ENCODE peak calls at places on chromosomes 16 and 17, in eight cellular contexts. One of them, this sample, is unnamed.

GRCh38 chr17:59711936-59712335 is 4.5 kb downstream of the VMP1 start:
- DNase-seq in SHP77: no peak
- DNase-seq in stimulated activated CD8-positive, alpha-beta memory T cell treated with anti-CD3 and anti-CD28 coated beads, Interleukin-4, amount 100 ng/mL, for 24 hours: no peak
- DNase-seq in CD8-positive, alpha-beta T cell: no peak
- DNase-seq in activated T-helper 1 cell treated with Interleukin-2 at 50 U/mL for 16 hours: no peak
- DNase-seq in kidney: no peak
- DNase-seq in heart right ventricle: no peak
- DNase-seq in GF-D8: no peak
- DNase-seq in this sample: no peak

GRCh38 chr16:2827481-2827790 is 2.7 kb upstream of the ZG16B start:
- DNase-seq in SHP77: no peak
- DNase-seq in stimulated activated CD8-positive, alpha-beta memory T cell treated with anti-CD3 and anti-CD28 coated beads, Interleukin-4, amount 100 ng/mL, for 24 hours: no peak
- DNase-seq in CD8-positive, alpha-beta T cell: no peak
- DNase-seq in activated T-helper 1 cell treated with Interleukin-2 at 50 U/mL for 16 hours: no peak
- DNase-seq in kidney: no peak
- DNase-seq in heart right ventricle: no peak
- DNase-seq in GF-D8: no peak
- DNase-seq in this sample: no peak

GRCh38 chr16:66382171-66382965 is 15.9 kb downstream of the CDH5 start:
- DNase-seq in SHP77: no peak
- DNase-seq in stimulated activated CD8-positive, alpha-beta memory T cell treated with anti-CD3 and anti-CD28 coated beads, Interleukin-4, amount 100 ng/mL, for 24 hours: no peak
- DNase-seq in CD8-positive, alpha-beta T cell: no peak
- DNase-seq in activated T-helper 1 cell treated with Interleukin-2 at 50 U/mL for 16 hours: no peak
- DNase-seq in kidney: peak; percentile 66
- DNase-seq in heart right ventricle: no peak
- DNase-seq in GF-D8: no peak
- DNase-seq in this sample: no peak

GRCh38 chr16:5537347-5537746 is 439.8 kb upstream of the EEF2KMT start:
- DNase-seq in SHP77: no peak
- DNase-seq in stimulated activated CD8-positive, alpha-beta memory T cell treated with anti-CD3 and anti-CD28 coated beads, Interleukin-4, amount 100 ng/mL, for 24 hours: no peak
- DNase-seq in CD8-positive, alpha-beta T cell: no peak
- DNase-seq in activated T-helper 1 cell treated with Interleukin-2 at 50 U/mL for 16 hours: no peak
- DNase-seq in kidney: no peak
- DNase-seq in heart right ventricle: no peak
- DNase-seq in GF-D8: no peak
- DNase-seq in this sample: no peak

GRCh38 chr16:56671706-56672105 is 2.1 kb downstream of the MT1H start:
- DNase-seq in SHP77: no peak
- DNase-seq in stimulated activated CD8-positive, alpha-beta memory T cell treated with anti-CD3 and anti-CD28 coated beads, Interleukin-4, amount 100 ng/mL, for 24 hours: no peak
- DNase-seq in CD8-positive, alpha-beta T cell: no peak
- DNase-seq in activated T-helper 1 cell treated with Interleukin-2 at 50 U/mL for 16 hours: no peak
- DNase-seq in kidney: no peak
- DNase-seq in heart right ventricle: no peak
- DNase-seq in GF-D8: no peak
- DNase-seq in this sample: no peak

GRCh38 chr17:76581515-76581914 is 4.1 kb downstream of the ST6GALNAC2 start:
- DNase-seq in SHP77: no peak
- DNase-seq in stimulated activated CD8-positive, alpha-beta memory T cell treated with anti-CD3 and anti-CD28 coated beads, Interleukin-4, amount 100 ng/mL, for 24 hours: no peak
- DNase-seq in CD8-positive, alpha-beta T cell: no peak
- DNase-seq in activated T-helper 1 cell treated with Interleukin-2 at 50 U/mL for 16 hours: no peak
- DNase-seq in kidney: no peak
- DNase-seq in heart right ventricle: no peak
- DNase-seq in GF-D8: no peak
- DNase-seq in this sample: no peak

GRCh38 chr16:85991856-85992255 is 92.9 kb downstream of the IRF8 start:
- DNase-seq in SHP77: no peak
- DNase-seq in stimulated activated CD8-positive, alpha-beta memory T cell treated with anti-CD3 and anti-CD28 coated beads, Interleukin-4, amount 100 ng/mL, for 24 hours: no peak
- DNase-seq in CD8-positive, alpha-beta T cell: no peak
- DNase-seq in activated T-helper 1 cell treated with Interleukin-2 at 50 U/mL for 16 hours: no peak
- DNase-seq in kidney: no peak
- DNase-seq in heart right ventricle: no peak
- DNase-seq in GF-D8: no peak
- DNase-seq in this sample: no peak

GRCh38 chr17:44006581-44007345 is 2.3 kb downstream of the NAGS start:
- DNase-seq in SHP77: peak; percentile 80
- DNase-seq in stimulated activated CD8-positive, alpha-beta memory T cell treated with anti-CD3 and anti-CD28 coated beads, Interleukin-4, amount 100 ng/mL, for 24 hours: peak; percentile 97
- DNase-seq in CD8-positive, alpha-beta T cell: peak; percentile 98
- DNase-seq in activated T-helper 1 cell treated with Interleukin-2 at 50 U/mL for 16 hours: peak; percentile 96
- DNase-seq in kidney: peak; percentile 100
- DNase-seq in heart right ventricle: peak; percentile 99
- DNase-seq in GF-D8: peak; percentile 83
- DNase-seq in this sample: peak; percentile 81

GRCh38 chr17:78491236-78492115 is 85.7 kb downstream of the DNAH17 start:
- DNase-seq in SHP77: no peak
- DNase-seq in stimulated activated CD8-positive, alpha-beta memory T cell treated with anti-CD3 and anti-CD28 coated beads, Interleukin-4, amount 100 ng/mL, for 24 hours: no peak
- DNase-seq in CD8-positive, alpha-beta T cell: no peak
- DNase-seq in activated T-helper 1 cell treated with Interleukin-2 at 50 U/mL for 16 hours: no peak
- DNase-seq in kidney: no peak
- DNase-seq in heart right ventricle: no peak
- DNase-seq in GF-D8: no peak
- DNase-seq in this sample: no peak

GRCh38 chr17:17826942-17827785 is 9.6 kb downstream of the SREBF1 start:
- DNase-seq in SHP77: no peak
- DNase-seq in stimulated activated CD8-positive, alpha-beta memory T cell treated with anti-CD3 and anti-CD28 coated beads, Interleukin-4, amount 100 ng/mL, for 24 hours: no peak
- DNase-seq in CD8-positive, alpha-beta T cell: no peak
- DNase-seq in activated T-helper 1 cell treated with Interleukin-2 at 50 U/mL for 16 hours: no peak
- DNase-seq in kidney: no peak
- DNase-seq in heart right ventricle: no peak
- DNase-seq in GF-D8: no peak
- DNase-seq in this sample: no peak

GRCh38 chr17:7138800-7139381 is 24.3 kb upstream of the ASGR2 start:
- DNase-seq in SHP77: no peak
- DNase-seq in stimulated activated CD8-positive, alpha-beta memory T cell treated with anti-CD3 and anti-CD28 coated beads, Interleukin-4, amount 100 ng/mL, for 24 hours: no peak
- DNase-seq in CD8-positive, alpha-beta T cell: no peak
- DNase-seq in activated T-helper 1 cell treated with Interleukin-2 at 50 U/mL for 16 hours: no peak
- DNase-seq in kidney: no peak
- DNase-seq in heart right ventricle: no peak
- DNase-seq in GF-D8: no peak
- DNase-seq in this sample: no peak

GRCh38 chr16:695355-696089 is 5.3 kb upstream of the WDR24 start:
- DNase-seq in SHP77: peak; percentile 79
- DNase-seq in stimulated activated CD8-positive, alpha-beta memory T cell treated with anti-CD3 and anti-CD28 coated beads, Interleukin-4, amount 100 ng/mL, for 24 hours: peak; percentile 52
- DNase-seq in CD8-positive, alpha-beta T cell: peak; percentile 66
- DNase-seq in activated T-helper 1 cell treated with Interleukin-2 at 50 U/mL for 16 hours: peak; percentile 74
- DNase-seq in kidney: peak; percentile 97
- DNase-seq in heart right ventricle: no peak
- DNase-seq in GF-D8: no peak
- DNase-seq in this sample: peak; percentile 44

GRCh38 chr17:4591529-4591928 is 7.2 kb downstream of the SMTNL2 start:
- DNase-seq in SHP77: no peak
- DNase-seq in stimulated activated CD8-positive, alpha-beta memory T cell treated with anti-CD3 and anti-CD28 coated beads, Interleukin-4, amount 100 ng/mL, for 24 hours: no peak
- DNase-seq in CD8-positive, alpha-beta T cell: no peak
- DNase-seq in activated T-helper 1 cell treated with Interleukin-2 at 50 U/mL for 16 hours: no peak
- DNase-seq in kidney: no peak
- DNase-seq in heart right ventricle: no peak
- DNase-seq in GF-D8: no peak
- DNase-seq in this sample: no peak

GRCh38 chr17:14827394-14827793 is 437.7 kb downstream of the PMP22 start:
- DNase-seq in SHP77: no peak
- DNase-seq in stimulated activated CD8-positive, alpha-beta memory T cell treated with anti-CD3 and anti-CD28 coated beads, Interleukin-4, amount 100 ng/mL, for 24 hours: no peak
- DNase-seq in CD8-positive, alpha-beta T cell: no peak
- DNase-seq in activated T-helper 1 cell treated with Interleukin-2 at 50 U/mL for 16 hours: no peak
- DNase-seq in kidney: no peak
- DNase-seq in heart right ventricle: no peak
- DNase-seq in GF-D8: no peak
- DNase-seq in this sample: no peak

GRCh38 chr17:69654981-69655581 is 240.6 kb downstream of the MAP2K6 start:
- DNase-seq in SHP77: no peak
- DNase-seq in stimulated activated CD8-positive, alpha-beta memory T cell treated with anti-CD3 and anti-CD28 coated beads, Interleukin-4, amount 100 ng/mL, for 24 hours: no peak
- DNase-seq in CD8-positive, alpha-beta T cell: no peak
- DNase-seq in activated T-helper 1 cell treated with Interleukin-2 at 50 U/mL for 16 hours: no peak
- DNase-seq in kidney: no peak
- DNase-seq in heart right ventricle: no peak
- DNase-seq in GF-D8: no peak
- DNase-seq in this sample: no peak

GRCh38 chr16:77946834-77947233 is 75.5 kb upstream of the CLEC3A start:
- DNase-seq in SHP77: no peak
- DNase-seq in stimulated activated CD8-positive, alpha-beta memory T cell treated with anti-CD3 and anti-CD28 coated beads, Interleukin-4, amount 100 ng/mL, for 24 hours: no peak
- DNase-seq in CD8-positive, alpha-beta T cell: no peak
- DNase-seq in activated T-helper 1 cell treated with Interleukin-2 at 50 U/mL for 16 hours: no peak
- DNase-seq in kidney: no peak
- DNase-seq in heart right ventricle: no peak
- DNase-seq in GF-D8: no peak
- DNase-seq in this sample: no peak

GRCh38 chr16:24138024-24138423 is 118.1 kb upstream of the CACNG3 start:
- DNase-seq in SHP77: no peak
- DNase-seq in stimulated activated CD8-positive, alpha-beta memory T cell treated with anti-CD3 and anti-CD28 coated beads, Interleukin-4, amount 100 ng/mL, for 24 hours: no peak
- DNase-seq in CD8-positive, alpha-beta T cell: no peak
- DNase-seq in activated T-helper 1 cell treated with Interleukin-2 at 50 U/mL for 16 hours: no peak
- DNase-seq in kidney: no peak
- DNase-seq in heart right ventricle: no peak
- DNase-seq in GF-D8: no peak
- DNase-seq in this sample: no peak

GRCh38 chr17:39929657-39930407 is 2.3 kb downstream of the LRRC3C start:
- DNase-seq in SHP77: no peak
- DNase-seq in stimulated activated CD8-positive, alpha-beta memory T cell treated with anti-CD3 and anti-CD28 coated beads, Interleukin-4, amount 100 ng/mL, for 24 hours: no peak
- DNase-seq in CD8-positive, alpha-beta T cell: no peak
- DNase-seq in activated T-helper 1 cell treated with Interleukin-2 at 50 U/mL for 16 hours: no peak
- DNase-seq in kidney: no peak
- DNase-seq in heart right ventricle: no peak
- DNase-seq in GF-D8: no peak
- DNase-seq in this sample: no peak

GRCh38 chr16:17775061-17775460 is 304.3 kb upstream of the XYLT1 start:
- DNase-seq in SHP77: no peak
- DNase-seq in stimulated activated CD8-positive, alpha-beta memory T cell treated with anti-CD3 and anti-CD28 coated beads, Interleukin-4, amount 100 ng/mL, for 24 hours: no peak
- DNase-seq in CD8-positive, alpha-beta T cell: no peak
- DNase-seq in activated T-helper 1 cell treated with Interleukin-2 at 50 U/mL for 16 hours: no peak
- DNase-seq in kidney: no peak
- DNase-seq in heart right ventricle: no peak
- DNase-seq in GF-D8: no peak
- DNase-seq in this sample: no peak

GRCh38 chr17:31550389-31551056 is 159.0 kb downstream of the RAB11FIP4 start:
- DNase-seq in SHP77: peak; percentile 37
- DNase-seq in stimulated activated CD8-positive, alpha-beta memory T cell treated with anti-CD3 and anti-CD28 coated beads, Interleukin-4, amount 100 ng/mL, for 24 hours: no peak
- DNase-seq in CD8-positive, alpha-beta T cell: no peak
- DNase-seq in activated T-helper 1 cell treated with Interleukin-2 at 50 U/mL for 16 hours: peak; percentile 12
- DNase-seq in kidney: no peak
- DNase-seq in heart right ventricle: no peak
- DNase-seq in GF-D8: no peak
- DNase-seq in this sample: no peak

GRCh38 chr16:79437764-79438728 is 162.5 kb downstream of the MAF start:
- DNase-seq in SHP77: no peak
- DNase-seq in stimulated activated CD8-positive, alpha-beta memory T cell treated with anti-CD3 and anti-CD28 coated beads, Interleukin-4, amount 100 ng/mL, for 24 hours: no peak
- DNase-seq in CD8-positive, alpha-beta T cell: no peak
- DNase-seq in activated T-helper 1 cell treated with Interleukin-2 at 50 U/mL for 16 hours: no peak
- DNase-seq in kidney: no peak
- DNase-seq in heart right ventricle: peak; percentile 48
- DNase-seq in GF-D8: no peak
- DNase-seq in this sample: no peak

GRCh38 chr16:67969286-67970039 is 1.0 kb upstream of the SLC12A4 start:
- DNase-seq in SHP77: no peak
- DNase-seq in stimulated activated CD8-positive, alpha-beta memory T cell treated with anti-CD3 and anti-CD28 coated beads, Interleukin-4, amount 100 ng/mL, for 24 hours: no peak
- DNase-seq in CD8-positive, alpha-beta T cell: no peak
- DNase-seq in activated T-helper 1 cell treated with Interleukin-2 at 50 U/mL for 16 hours: no peak
- DNase-seq in kidney: peak; percentile 82
- DNase-seq in heart right ventricle: no peak
- DNase-seq in GF-D8: no peak
- DNase-seq in this sample: no peak

GRCh38 chr16:87628940-87629339 is 26.6 kb downstream of the JPH3 start:
- DNase-seq in SHP77: peak; percentile 19
- DNase-seq in stimulated activated CD8-positive, alpha-beta memory T cell treated with anti-CD3 and anti-CD28 coated beads, Interleukin-4, amount 100 ng/mL, for 24 hours: no peak
- DNase-seq in CD8-positive, alpha-beta T cell: no peak
- DNase-seq in activated T-helper 1 cell treated with Interleukin-2 at 50 U/mL for 16 hours: no peak
- DNase-seq in kidney: no peak
- DNase-seq in heart right ventricle: no peak
- DNase-seq in GF-D8: no peak
- DNase-seq in this sample: peak; percentile 26

GRCh38 chr16:22400899-22401298 is 26.5 kb upstream of the CDR2 start:
- DNase-seq in SHP77: no peak
- DNase-seq in stimulated activated CD8-positive, alpha-beta memory T cell treated with anti-CD3 and anti-CD28 coated beads, Interleukin-4, amount 100 ng/mL, for 24 hours: no peak
- DNase-seq in CD8-positive, alpha-beta T cell: no peak
- DNase-seq in activated T-helper 1 cell treated with Interleukin-2 at 50 U/mL for 16 hours: no peak
- DNase-seq in kidney: no peak
- DNase-seq in heart right ventricle: no peak
- DNase-seq in GF-D8: peak; percentile 7
- DNase-seq in this sample: no peak

GRCh38 chr17:75617218-75617617 is 16.0 kb upstream of the SMIM5 start:
- DNase-seq in SHP77: no peak
- DNase-seq in stimulated activated CD8-positive, alpha-beta memory T cell treated with anti-CD3 and anti-CD28 coated beads, Interleukin-4, amount 100 ng/mL, for 24 hours: no peak
- DNase-seq in CD8-positive, alpha-beta T cell: no peak
- DNase-seq in activated T-helper 1 cell treated with Interleukin-2 at 50 U/mL for 16 hours: no peak
- DNase-seq in kidney: no peak
- DNase-seq in heart right ventricle: no peak
- DNase-seq in GF-D8: no peak
- DNase-seq in this sample: no peak

GRCh38 chr17:29977836-29978235 is 36.4 kb downstream of the EFCAB5 start:
- DNase-seq in SHP77: no peak
- DNase-seq in stimulated activated CD8-positive, alpha-beta memory T cell treated with anti-CD3 and anti-CD28 coated beads, Interleukin-4, amount 100 ng/mL, for 24 hours: no peak
- DNase-seq in CD8-positive, alpha-beta T cell: no peak
- DNase-seq in activated T-helper 1 cell treated with Interleukin-2 at 50 U/mL for 16 hours: no peak
- DNase-seq in kidney: no peak
- DNase-seq in heart right ventricle: no peak
- DNase-seq in GF-D8: no peak
- DNase-seq in this sample: no peak

GRCh38 chr16:81349608-81350305 is 35.0 kb downstream of the GAN start:
- DNase-seq in SHP77: no peak
- DNase-seq in stimulated activated CD8-positive, alpha-beta memory T cell treated with anti-CD3 and anti-CD28 coated beads, Interleukin-4, amount 100 ng/mL, for 24 hours: no peak
- DNase-seq in CD8-positive, alpha-beta T cell: no peak
- DNase-seq in activated T-helper 1 cell treated with Interleukin-2 at 50 U/mL for 16 hours: no peak
- DNase-seq in kidney: no peak
- DNase-seq in heart right ventricle: no peak
- DNase-seq in GF-D8: no peak
- DNase-seq in this sample: no peak

GRCh38 chr17:68591583-68591982 is 9.6 kb downstream of the FAM20A start:
- DNase-seq in SHP77: peak; percentile 44
- DNase-seq in stimulated activated CD8-positive, alpha-beta memory T cell treated with anti-CD3 and anti-CD28 coated beads, Interleukin-4, amount 100 ng/mL, for 24 hours: no peak
- DNase-seq in CD8-positive, alpha-beta T cell: no peak
- DNase-seq in activated T-helper 1 cell treated with Interleukin-2 at 50 U/mL for 16 hours: no peak
- DNase-seq in kidney: peak; percentile 70
- DNase-seq in heart right ventricle: peak; percentile 31
- DNase-seq in GF-D8: no peak
- DNase-seq in this sample: no peak

GRCh38 chr17:64615025-64615677 is 47.0 kb downstream of the SMURF2 start:
- DNase-seq in SHP77: no peak
- DNase-seq in stimulated activated CD8-positive, alpha-beta memory T cell treated with anti-CD3 and anti-CD28 coated beads, Interleukin-4, amount 100 ng/mL, for 24 hours: no peak
- DNase-seq in CD8-positive, alpha-beta T cell: no peak
- DNase-seq in activated T-helper 1 cell treated with Interleukin-2 at 50 U/mL for 16 hours: no peak
- DNase-seq in kidney: no peak
- DNase-seq in heart right ventricle: no peak
- DNase-seq in GF-D8: no peak
- DNase-seq in this sample: no peak

This sample was measured in stimulated activated naive B cell treated with anti-CD40 and anti-IgM and Interleukin-4, amounts not matched to agents 10 μg/mL and 1 μg/mL and 100 μg/mL, for 72 hours.